ENCODE peak calls at places on chromosomes 7 and 10, in five cellular contexts. F is nephron progenitor cell; W is AG09309; C is CD8-positive, alpha-beta T cell; Q is BE2C. J is an unnamed sample.

GRCh38 chr7:36945612-36946400 is 221.5 kb upstream of the AOAH start:
- DNase-seq in W (no peak), F (no peak), Q (no peak), C (no peak), J (no peak)

GRCh38 chr7:22433710-22434460 is 66.1 kb downstream of the STEAP1B start:
- DNase-seq in C (no peak), F (no peak), W (no peak), Q (peak), J (no peak)

GRCh38 chr10:3534433-3534832 is 250.6 kb downstream of the KLF6 start:
- DNase-seq in C (no peak), W (no peak), F (no peak), Q (no peak), J (no peak)

GRCh38 chr10:57818522-57818921 is 449.2 kb downstream of the IPMK start:
- DNase-seq in Q (no peak), C (no peak), W (no peak), F (no peak), J (no peak)

GRCh38 chr7:128887169-128888038 is 23.1 kb downstream of the KCP start:
- DNase-seq in W (no peak), F (no peak), C (no peak), Q (peak), J (no peak)

GRCh38 chr10:86666538-86666937 is 1.8 kb upstream of the LDB3 start:
- DNase-seq in C (no peak), Q (peak), W (no peak), F (no peak), J (no peak)

GRCh38 chr10:98389398-98389797 is 25.6 kb downstream of the PYROXD2 start:
- DNase-seq in F (no peak), C (no peak), W (no peak), Q (no peak), J (no peak)

GRCh38 chr7:100166966-100167911 is 1.2 kb downstream of the GAL3ST4 start:
- DNase-seq in Q (no peak), W (no peak), C (no peak), F (no peak), J (no peak)

GRCh38 chr7:28759373-28760013 is 198.6 kb downstream of the TRIL start:
- DNase-seq in C (no peak), W (no peak), Q (no peak), F (no peak), J (no peak)

GRCh38 chr7:132347129-132347528 is 229.1 kb downstream of the PLXNA4 start:
- DNase-seq in C (no peak), F (no peak), Q (no peak), W (no peak), J (no peak)

GRCh38 chr7:2978403-2978802 is 65.3 kb downstream of the CARD11 start:
- DNase-seq in C (peak), F (peak), W (no peak), Q (no peak), J (no peak)

GRCh38 chr10:20616918-20617801 is 280.0 kb downstream of the NEBL start:
- DNase-seq in C (no peak), F (no peak), Q (no peak), W (no peak), J (no peak)

GRCh38 chr7:102432476-102433318 is 678 bp upstream of the ORAI2 start:
- DNase-seq in Q (no peak), F (peak), C (no peak), W (no peak), J (no peak)

GRCh38 chr7:33965116-33965827 is 59.9 kb downstream of the BMPER start:
- DNase-seq in F (no peak), Q (no peak), C (no peak), W (no peak), J (no peak)

GRCh38 chr7:27245124-27245797 is 2.7 kb downstream of the EVX1 start:
- DNase-seq in C (no peak), W (no peak), Q (no peak), F (peak), J (no peak)

GRCh38 chr7:28093617-28094232 is 86.9 kb downstream of the JAZF1 start:
- DNase-seq in W (no peak), C (peak), F (peak), Q (peak), J (peak)

GRCh38 chr7:94509264-94509878 is at the start of gene CASD1:
- DNase-seq in Q (peak), C (peak), W (no peak), F (no peak), J (peak)

GRCh38 chr7:155166108-155166507 is 96.0 kb downstream of the HTR5A start:
- DNase-seq in Q (no peak), F (no peak), C (no peak), W (no peak), J (peak)

GRCh38 chr7:123633553-123633952 is 22.1 kb upstream of the LMOD2 start:
- DNase-seq in W (no peak), Q (no peak), C (no peak), F (no peak), J (no peak)

GRCh38 chr7:157462840-157463239 is 126.0 kb downstream of the DNAJB6 start:
- DNase-seq in F (no peak), Q (no peak), C (no peak), W (no peak), J (no peak)

GRCh38 chr10:3747984-3748383 is 37.0 kb downstream of the KLF6 start:
- DNase-seq in F (no peak), Q (no peak), W (no peak), C (no peak), J (no peak)

GRCh38 chr10:79239930-79240713 is 107.1 kb upstream of the PPIF start:
- DNase-seq in C (no peak), W (no peak), F (peak), Q (peak), J (no peak)

GRCh38 chr10:50250058-50250854 is 1.1 kb downstream of the ASAH2 start:
- DNase-seq in W (no peak), Q (no peak), F (no peak), C (no peak), J (no peak)

GRCh38 chr7:95859434-95859833 is 87.1 kb downstream of the DYNC1I1 start:
- DNase-seq in Q (peak), W (peak), C (no peak), F (no peak), J (no peak)

GRCh38 chr10:43892062-43892765 is 243.5 kb upstream of the ZNF32 start:
- DNase-seq in F (peak), C (no peak), W (no peak), Q (no peak), J (no peak)

GRCh38 chr7:157713591-157713990 is 376.8 kb downstream of the DNAJB6 start:
- DNase-seq in W (no peak), C (no peak), F (no peak), Q (no peak), J (no peak)

GRCh38 chr10:78411716-78412115 is 378.1 kb downstream of the RPS24 start:
- DNase-seq in W (no peak), Q (no peak), F (no peak), C (no peak), J (no peak)

GRCh38 chr10:119655566-119656001 is 4.4 kb downstream of the BAG3 start:
- DNase-seq in F (no peak), Q (peak), C (peak), W (peak), J (no peak)

GRCh38 chr10:29501692-29502091 is 133.1 kb downstream of the SVIL start:
- DNase-seq in C (no peak), Q (no peak), F (no peak), W (peak), J (no peak)

GRCh38 chr7:100886142-100886935 is 3.2 kb downstream of the UFSP1 start:
- DNase-seq in C (no peak), F (no peak), W (no peak), Q (no peak), J (no peak)

GRCh38 chr10:87761153-87761552 is 56.9 kb downstream of the ATAD1 start:
- DNase-seq in F (no peak), W (peak), Q (no peak), C (no peak), J (no peak)

GRCh38 chr10:124469956-124470484 is 8.4 kb downstream of the LHPP start:
- DNase-seq in W (no peak), F (no peak), C (no peak), Q (no peak), J (no peak)

GRCh38 chr7:101595246-101595645 is 33.9 kb downstream of the MYL10 start:
- DNase-seq in C (no peak), W (no peak), Q (no peak), F (no peak), J (no peak)

GRCh38 chr7:16411391-16411790 is 9.9 kb downstream of the CRPPA start:
- DNase-seq in W (no peak), C (no peak), F (no peak), Q (no peak), J (no peak)

GRCh38 chr7:121041516-121042148 is 53.1 kb downstream of the CPED1 start:
- DNase-seq in C (no peak), W (no peak), F (no peak), Q (no peak), J (no peak)

DNA sequence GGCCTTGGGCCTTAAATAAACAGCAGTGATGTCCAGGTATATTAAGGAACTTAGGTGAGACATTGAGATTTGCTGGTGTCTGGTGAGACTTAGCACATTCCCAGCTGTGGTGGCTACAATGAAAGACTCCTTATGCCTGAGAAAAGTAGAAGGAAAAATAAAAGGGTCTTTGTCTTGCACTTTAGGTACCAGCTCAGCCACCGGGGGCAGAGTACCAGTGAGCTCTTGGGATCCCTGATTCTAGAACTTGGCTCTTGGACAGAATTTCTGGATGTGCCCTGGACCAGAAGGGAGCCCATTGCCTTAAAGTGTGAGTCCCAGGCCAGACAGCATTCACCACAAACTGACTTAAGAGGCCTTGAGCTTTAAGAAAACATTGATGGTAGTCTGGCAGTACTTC is 1038.7 kb downstream of the SORCS3 start:
- DNase-seq in W (no peak), C (no peak), F (no peak), Q (no peak), J (no peak)
- TF ChIP-seq CTCF in W (no peak), C (no peak), F (no peak), Q (no peak), J (no peak)

DNA sequence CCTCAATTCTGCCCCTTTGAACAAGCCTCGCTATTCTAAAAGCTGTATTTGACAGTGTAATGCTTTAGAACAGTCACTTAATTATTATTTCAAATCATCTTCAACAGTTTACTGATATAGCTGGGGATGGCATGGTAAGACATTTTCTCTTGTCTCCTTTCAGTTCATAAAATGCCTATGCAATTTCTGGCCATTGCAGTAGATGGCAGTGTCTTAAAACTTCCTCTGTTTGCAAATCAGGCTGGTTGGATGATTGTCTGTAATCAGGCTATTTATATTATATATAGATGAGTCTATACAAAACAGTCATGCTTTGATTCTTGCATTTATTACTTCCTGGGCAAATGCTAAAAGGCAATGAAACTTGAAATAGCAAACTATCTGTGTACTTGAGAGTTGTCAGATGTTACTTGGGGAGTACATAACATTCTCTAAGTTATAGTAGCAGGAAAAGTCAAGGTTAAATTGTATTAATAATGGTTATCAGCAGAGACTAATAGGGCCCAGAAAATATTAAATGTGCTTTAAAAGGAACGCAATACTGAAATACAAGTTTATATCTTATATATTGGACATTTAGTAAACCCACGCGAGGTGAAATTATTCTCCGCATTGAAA is 55.5 kb upstream of the LHFPL3 start:
- DNase-seq in F (no peak), C (no peak), W (peak), Q (peak), J (no peak)
- TF ChIP-seq CTCF in F (peak), C (no peak), W (peak), Q (peak), J (peak)

GRCh38 chr10:132877473-132877872 is 64.9 kb downstream of the CFAP46 start:
- DNase-seq in W (no peak), C (no peak), Q (no peak), F (no peak), J (no peak)

GRCh38 chr10:132875435-132875834 is 66.9 kb downstream of the CFAP46 start:
- DNase-seq in Q (no peak), F (no peak), C (no peak), W (no peak), J (no peak)

GRCh38 chr10:132878091-132878729 is 64.2 kb downstream of the CFAP46 start:
- DNase-seq in C (no peak), W (no peak), F (no peak), Q (no peak), J (no peak)

GRCh38 chr10:132876131-132876860 is 66.1 kb downstream of the CFAP46 start:
- DNase-seq in F (no peak), Q (no peak), W (no peak), C (peak), J (no peak)

DNA sequence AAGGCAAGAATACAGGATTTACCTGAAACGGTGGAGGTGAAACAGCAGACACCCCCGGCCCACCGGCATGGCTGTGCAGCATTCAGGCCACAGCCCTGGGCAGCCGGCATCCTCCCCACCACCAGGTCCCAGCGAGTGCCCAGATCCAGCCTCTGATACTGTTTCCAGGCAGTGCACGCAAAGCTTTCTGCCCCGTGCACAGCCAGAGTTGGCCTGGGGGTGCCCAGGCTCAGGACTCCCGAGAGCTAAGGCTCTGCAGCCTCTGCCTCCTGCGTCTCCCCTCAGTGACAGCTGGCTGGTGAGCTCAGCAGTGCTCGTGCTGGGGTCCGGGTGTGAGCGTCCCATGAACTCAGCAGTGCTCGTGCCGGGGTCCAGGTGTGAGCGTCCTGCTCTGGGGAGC is 65.4 kb downstream of the CFAP46 start:
- DNase-seq in C (no peak), Q (no peak), W (no peak), F (no peak), J (no peak)
- TF ChIP-seq CTCF in C (no peak), Q (no peak), W (no peak), F (no peak), J (no peak)

GRCh38 chr10:16811292-16811691 is 5.9 kb downstream of the RSU1 start:
- DNase-seq in W (no peak), F (no peak), Q (no peak), C (no peak), J (no peak)

GRCh38 chr10:16804123-16804522 is 13.1 kb downstream of the RSU1 start:
- DNase-seq in C (no peak), F (no peak), W (no peak), Q (no peak), J (no peak)

GRCh38 chr10:16811765-16812164 is 5.5 kb downstream of the RSU1 start:
- DNase-seq in C (no peak), F (no peak), Q (no peak), W (no peak), J (no peak)

GRCh38 chr10:16814081-16814480 is 3.1 kb downstream of the RSU1 start:
- DNase-seq in W (no peak), F (no peak), Q (no peak), C (no peak), J (no peak)

DNA sequence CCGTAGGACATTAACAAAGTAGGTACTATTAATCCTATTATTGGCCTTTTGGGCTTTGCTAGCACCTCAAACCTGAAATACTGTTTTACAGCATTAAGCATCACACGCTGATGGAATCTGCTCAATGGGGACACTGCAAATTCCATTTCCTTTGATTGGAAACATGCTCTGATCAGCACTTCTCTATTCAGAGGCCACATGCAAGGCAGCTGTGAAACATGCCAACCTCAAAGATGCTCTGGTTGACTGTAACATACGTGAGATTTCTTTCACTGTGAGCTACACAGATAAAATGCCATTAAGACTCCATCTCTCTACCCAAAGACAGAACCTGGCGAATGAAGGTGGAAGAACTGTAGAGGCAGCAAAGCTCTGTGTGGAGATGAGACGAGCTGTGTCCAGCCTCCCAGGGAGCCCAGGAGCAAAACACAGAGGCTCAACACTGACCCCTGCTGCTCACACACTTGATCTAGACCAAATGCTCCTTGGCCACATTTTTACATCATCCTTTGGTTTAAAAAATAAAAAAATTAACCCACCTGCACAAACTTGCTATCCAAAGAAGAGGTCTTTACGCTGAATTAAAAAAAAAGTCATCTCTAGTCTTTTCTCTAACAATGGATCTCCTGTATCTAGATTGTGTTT is 8.0 kb downstream of the RSU1 start:
- DNase-seq in C (peak), Q (peak), W (no peak), F (peak), J (peak)
- TF ChIP-seq CTCF in C (peak), Q (peak), W (peak), F (peak), J (peak)

GRCh38 chr10:92552310-92552709 is 21.6 kb downstream of the IDE start:
- DNase-seq in W (no peak), Q (no peak), F (no peak), C (no peak), J (no peak)
- TF ChIP-seq CTCF in W (no peak), Q (peak), F (no peak), C (no peak), J (no peak)

GRCh38 chr7:135377171-135377570 is 132.7 kb downstream of the CNOT4 start:
- DNase-seq in F (no peak), W (no peak), C (no peak), Q (no peak), J (no peak)

GRCh38 chr7:135375908-135376699 is 133.8 kb downstream of the CNOT4 start:
- DNase-seq in F (no peak), Q (no peak), C (no peak), W (no peak), J (no peak)

GRCh38 chr7:135383525-135383924 is 126.4 kb downstream of the CNOT4 start:
- DNase-seq in C (no peak), W (no peak), F (no peak), Q (no peak), J (no peak)

GRCh38 chr7:135382162-135382561 is 127.7 kb downstream of the CNOT4 start:
- DNase-seq in W (no peak), F (no peak), Q (no peak), C (no peak), J (no peak)

GRCh38 chr7:135380351-135380750 is 129.6 kb downstream of the CNOT4 start:
- DNase-seq in F (no peak), Q (no peak), W (no peak), C (no peak), J (no peak)
- TF ChIP-seq CTCF in F (no peak), Q (no peak), W (no peak), C (no peak), J (no peak)

J was measured in D721Med.